ENCODE peak calls at places on chromosome 22, in five cellular contexts. U is A549, R is breast epithelium, Y is stomach, F is adrenal gland. L is an unnamed sample.

GRCh38 chr22:37162221-37163095 is 12.7 kb upstream of the IL2RB start:
- DNase-seq in Y (no peak), U (no peak), R (no peak), F (no peak), L (no peak)

GRCh38 chr22:43208703-43209522 is 22.0 kb upstream of the TTLL12 start:
- DNase-seq in R (no peak), U (no peak), F (no peak), Y (no peak), L (peak; percentile 14)

GRCh38 chr22:26429458-26430238 is 588 bp downstream of the ASPHD2 start:
- DNase-seq in F (no peak), Y (no peak), U (no peak), R (no peak), L (no peak)

GRCh38 chr22:25651332-25651731 is 86.9 kb downstream of the GRK3 start:
- DNase-seq in Y (no peak), F (no peak), R (no peak), U (no peak), L (no peak)

GRCh38 chr22:36565686-36566085 is 36.7 kb upstream of the EIF3D start:
- DNase-seq in Y (no peak), U (no peak), R (no peak), F (no peak), L (no peak)

GRCh38 chr22:23094695-23095466 is 24.6 kb downstream of the GNAZ start:
- DNase-seq in U (no peak), R (no peak), Y (no peak), F (no peak), L (no peak)

GRCh38 chr22:22168190-22168940 is 76.2 kb upstream of the VPREB1 start:
- DNase-seq in R (no peak), U (peak; percentile 92), Y (no peak), F (no peak), L (no peak)

GRCh38 chr22:42343551-42344081 is 73.2 kb upstream of the TCF20 start:
- DNase-seq in Y (no peak), F (no peak), R (no peak), U (no peak), L (no peak)

GRCh38 chr22:42500164-42500835 is 19.3 kb downstream of the RRP7A start:
- DNase-seq in U (peak; percentile 85), F (peak; percentile 93), R (peak; percentile 81), Y (peak; percentile 89), L (peak; percentile 91)

GRCh38 chr22:42317691-42318547 is 47.5 kb upstream of the TCF20 start:
- DNase-seq in F (no peak), U (no peak), R (peak; percentile 71), Y (peak; percentile 58), L (no peak)

GRCh38 chr22:43310798-43311197 is 32.4 kb downstream of the SCUBE1 start:
- DNase-seq in U (no peak), R (no peak), F (no peak), Y (no peak), L (no peak)

DNA sequence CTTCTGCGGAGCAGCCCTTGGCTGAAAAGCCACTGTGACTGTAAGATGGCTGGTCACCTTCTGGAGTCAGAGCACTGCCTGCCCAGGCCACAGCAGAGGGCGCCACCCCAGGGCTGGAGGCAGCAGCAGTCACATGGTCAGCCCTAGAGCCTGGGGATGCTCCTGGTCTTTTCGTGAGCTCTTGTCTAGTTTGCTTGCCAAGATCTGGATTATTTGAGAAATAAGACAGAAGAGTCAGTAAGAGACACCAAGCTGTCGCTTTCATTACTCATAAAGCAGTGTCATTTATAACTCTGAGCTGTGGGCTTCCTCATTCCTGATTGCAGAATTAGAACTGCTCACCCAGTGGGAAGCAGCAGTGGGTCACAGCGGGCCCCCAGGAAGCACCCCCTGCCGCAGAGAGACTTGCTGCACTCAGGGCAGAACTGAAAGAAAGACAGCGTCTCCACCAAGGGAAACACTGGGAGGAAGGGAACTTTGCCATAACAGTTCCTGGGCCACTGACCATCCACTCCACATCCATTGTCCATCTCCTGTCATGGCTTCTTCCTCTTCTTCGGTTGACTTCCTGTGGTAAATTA is 56.7 kb downstream of the PPP6R2 start:
- DNase-seq in R (no peak), Y (peak; percentile 42), F (peak; percentile 62), U (peak; percentile 49), L (no peak)
- H3K4me3 ChIP-seq in R (no peak overlapping the region), Y (no peak overlapping the region), F (no peak overlapping the region), U (no peak overlapping the region), L (no peak overlapping the region)

GRCh38 chr22:31952094-31952401 is 7.7 kb downstream of the YWHAH start:
- DNase-seq in U (no peak), Y (no peak), R (no peak), F (no peak), L (no peak)
- TF ChIP-seq CTCF in U (no peak), Y (no peak), R (no peak), F (no peak), L (no peak)

GRCh38 chr22:30246962-30247376 is 410 bp upstream of the LIF start:
- DNase-seq in R (no peak), F (no peak), U (no peak), Y (no peak), L (no peak)

GRCh38 chr22:30249049-30250038 is 2.8 kb upstream of the LIF start:
- DNase-seq in Y (no peak), U (no peak), F (no peak), R (no peak), L (peak; percentile 62)

GRCh38 chr22:30248484-30248883 is 1.9 kb upstream of the LIF start:
- DNase-seq in R (no peak), Y (no peak), U (no peak), F (no peak), L (no peak)

GRCh38 chr22:30247561-30247960 is 1.0 kb upstream of the LIF start:
- DNase-seq in F (no peak), R (no peak), U (no peak), Y (no peak), L (no peak)

GRCh38 chr22:30247974-30248373 is 1.4 kb upstream of the LIF start:
- DNase-seq in R (no peak), U (no peak), Y (no peak), F (no peak), L (no peak)
- H3K4me3 ChIP-seq in R (no peak overlapping the region), U (no peak overlapping the region), Y (no peak overlapping the region), F (no peak overlapping the region), L (no peak overlapping the region)

DNA sequence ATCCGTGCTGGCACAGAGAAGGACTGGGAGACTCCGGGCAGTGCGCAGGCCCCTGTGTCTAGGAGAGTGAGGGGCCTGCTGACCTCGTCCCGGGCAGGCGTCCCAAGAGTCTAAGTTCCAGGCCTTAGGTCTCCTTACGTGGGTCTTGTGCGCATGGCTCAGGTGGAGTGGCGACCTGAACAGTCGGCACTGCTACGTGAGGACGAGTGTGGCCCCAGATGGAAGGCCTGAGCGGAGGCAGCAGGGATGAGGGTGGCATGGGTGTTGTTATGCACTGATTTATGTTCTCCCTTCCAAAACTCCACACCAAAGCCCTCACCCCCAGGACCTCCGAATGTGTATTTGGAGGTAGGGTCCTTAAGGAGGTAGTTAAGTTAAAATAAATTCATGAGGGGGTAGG is 20.7 kb upstream of the SEPTIN5 start:
- DNase-seq in R (no peak), Y (no peak), U (no peak), F (no peak), L (no peak)
- TF ChIP-seq CTCF in R (no peak), Y (no peak), U (no peak), F (no peak), L (no peak)

GRCh38 chr22:17172172-17172833 is 13.2 kb upstream of the HDHD5 start:
- DNase-seq in U (no peak), Y (no peak), R (no peak), F (peak; percentile 65), L (peak; percentile 47)
- H3K4me3 ChIP-seq in U (peak overlapping the region; percentile 64), Y (peak overlapping the region; percentile 61), R (peak overlapping the region; percentile 75), F (peak overlapping the region; percentile 64), L (peak overlapping the region; percentile 61)

DNA sequence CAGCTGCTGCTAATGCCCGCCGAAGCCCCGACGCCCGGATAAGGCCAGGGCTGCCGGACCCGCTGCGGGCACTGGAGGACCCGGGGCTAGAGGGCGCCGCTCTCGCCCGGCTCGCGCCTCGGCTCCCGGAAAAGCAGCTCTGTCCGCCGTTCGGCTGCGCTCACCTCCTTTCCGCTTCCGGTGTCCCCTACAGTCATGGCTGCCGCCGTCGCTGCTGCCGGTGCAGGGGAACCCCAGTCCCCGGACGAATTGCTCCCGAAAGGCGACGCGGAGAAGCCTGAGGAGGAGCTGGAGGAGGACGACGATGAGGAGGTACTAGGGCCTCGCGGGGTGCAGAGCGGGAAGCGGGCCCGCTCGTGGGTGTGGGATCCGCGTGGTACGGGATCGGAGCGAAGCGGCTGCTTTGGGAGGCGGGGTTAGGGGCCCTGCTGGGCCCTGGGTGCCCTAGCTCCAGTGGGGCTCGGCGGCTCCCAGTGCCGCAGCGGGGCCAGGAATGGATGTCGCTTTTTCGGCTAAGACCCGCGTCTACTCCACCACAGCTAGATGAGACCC is at the start of gene TOMM22:
- DNase-seq in U (peak; percentile 85), F (peak; percentile 88), R (peak; percentile 72), Y (peak; percentile 91), L (peak; percentile 81)
- TF ChIP-seq CTCF in U (peak; percentile 63), F (peak; percentile 11), R (no peak), Y (no peak), L (peak; percentile 35)

GRCh38 chr22:41257696-41258095 is 17.0 kb upstream of the CHADL start:
- DNase-seq in Y (no peak), F (no peak), U (no peak), R (no peak), L (no peak)
- H3K4me3 ChIP-seq in Y (no peak overlapping the region), F (no peak overlapping the region), U (no peak overlapping the region), R (no peak overlapping the region), L (no peak overlapping the region)

DNA sequence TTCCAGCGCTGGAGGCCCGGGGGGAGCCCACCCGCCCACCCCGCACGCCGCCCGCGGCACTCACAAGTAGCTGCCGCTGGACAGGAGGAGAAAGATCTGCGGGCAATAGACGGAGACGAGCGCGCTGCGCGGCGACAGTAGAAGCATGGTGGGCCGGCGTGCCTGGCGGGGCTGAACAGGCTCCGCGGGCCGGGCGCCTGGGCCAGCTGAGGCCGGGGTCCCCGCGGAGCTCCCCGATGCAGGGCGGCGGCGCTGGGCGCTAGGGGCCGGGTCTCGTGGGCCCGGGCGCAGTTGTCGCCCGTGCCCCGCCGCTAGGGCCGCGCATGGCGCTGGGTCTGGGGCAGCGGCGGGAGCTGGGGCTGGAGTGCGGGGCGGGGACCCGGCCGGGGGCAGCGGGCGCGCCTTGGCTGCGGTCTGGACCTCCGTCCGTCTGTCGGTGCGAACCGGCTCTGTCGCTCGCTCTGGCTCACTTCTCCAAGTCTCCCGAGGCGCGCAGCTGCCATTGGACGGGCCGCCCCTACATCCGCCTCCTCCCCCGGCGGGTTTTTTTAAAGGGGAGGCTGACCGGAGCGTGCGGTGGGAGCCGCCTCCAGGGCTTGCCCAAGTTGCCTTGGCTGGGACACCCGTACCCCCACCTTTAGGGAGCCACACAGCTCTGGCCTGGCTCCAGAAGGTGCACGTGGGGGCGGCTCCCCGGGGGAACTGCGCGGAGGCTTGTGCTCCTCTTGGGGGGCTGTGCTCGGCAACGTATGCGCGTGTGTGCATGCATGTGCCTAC is 4.7 kb downstream of the WNT7B start:
- DNase-seq in F (no peak), U (no peak), Y (no peak), R (no peak), L (no peak)
- TF ChIP-seq CTCF in F (no peak), U (no peak), Y (no peak), R (no peak), L (no peak)

DNA sequence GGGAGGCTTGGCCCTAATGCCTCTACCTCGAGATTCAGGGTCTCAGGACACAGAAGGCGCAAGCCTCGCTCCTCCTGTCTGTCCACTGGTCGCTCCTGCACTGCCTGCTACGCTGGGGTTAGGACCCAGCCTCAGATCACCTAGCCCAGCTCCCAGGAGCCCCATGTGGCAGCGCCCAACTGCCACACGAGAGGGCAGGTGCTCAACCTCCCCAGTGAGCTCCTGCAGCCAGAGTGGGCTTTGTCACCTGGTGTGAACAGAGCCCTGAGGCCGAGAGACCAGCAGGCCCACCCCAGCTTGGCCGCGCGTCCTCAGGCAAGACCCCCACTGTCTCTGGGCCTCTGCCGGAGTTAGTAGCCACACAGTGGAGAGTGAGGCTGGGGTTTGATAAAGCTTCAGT is 21.7 kb upstream of the PPARA start:
- DNase-seq in U (no peak), Y (no peak), F (no peak), R (no peak), L (no peak)
- H3K4me3 ChIP-seq in U (no peak overlapping the region), Y (no peak overlapping the region), F (no peak overlapping the region), R (no peak overlapping the region), L (no peak overlapping the region)

GRCh38 chr22:35454416-35455054 is 54.6 kb downstream of the MCM5 start:
- DNase-seq in F (no peak), Y (no peak), U (no peak), R (no peak), L (no peak)
- TF ChIP-seq CTCF in F (no peak), Y (no peak), U (no peak), R (no peak), L (no peak)

L was measured in ovary.